ENCODE peak calls at places on chromosome 22, in five cellular contexts. One of them, this sample, is unnamed. For H3K9me3, the result is how much of the 10 kb centered on the place peaks cover.

GRCh38 chr22:45991108-45991507 is 14.1 kb upstream of the WNT7B start:
- DNase-seq in tibial nerve: no peak
- DNase-seq in adrenal gland: no peak
- DNase-seq in stomach: no peak
- DNase-seq in Peyer's patch: no peak
- DNase-seq in this sample: no peak

GRCh38 chr22:23849009-23850006 is 8.4 kb upstream of the SLC2A11 start:
- DNase-seq in tibial nerve: peak
- DNase-seq in adrenal gland: peak
- DNase-seq in stomach: peak
- DNase-seq in Peyer's patch: peak
- DNase-seq in this sample: no peak

GRCh38 chr22:40605676-40606250 is 30.8 kb downstream of the MRTFA start:
- DNase-seq in tibial nerve: no peak
- DNase-seq in adrenal gland: no peak
- DNase-seq in stomach: no peak
- DNase-seq in Peyer's patch: no peak
- DNase-seq in this sample: no peak

GRCh38 chr22:22164541-22165272 is 79.9 kb upstream of the VPREB1 start:
- DNase-seq in tibial nerve: no peak
- DNase-seq in adrenal gland: no peak
- DNase-seq in stomach: no peak
- DNase-seq in Peyer's patch: no peak
- DNase-seq in this sample: no peak

GRCh38 chr22:24592846-24593809 is at the start of gene LRRC75B:
- DNase-seq in tibial nerve: peak
- DNase-seq in adrenal gland: peak
- DNase-seq in stomach: peak
- DNase-seq in Peyer's patch: peak
- DNase-seq in this sample: peak

GRCh38 chr22:42039271-42039670 is 31.3 kb downstream of the NAGA start:
- DNase-seq in tibial nerve: no peak
- DNase-seq in adrenal gland: no peak
- DNase-seq in stomach: no peak
- DNase-seq in Peyer's patch: no peak
- DNase-seq in this sample: no peak

GRCh38 chr22:22245935-22246525 is 1.4 kb downstream of the VPREB1 start:
- DNase-seq in tibial nerve: no peak
- DNase-seq in adrenal gland: no peak
- DNase-seq in stomach: no peak
- DNase-seq in Peyer's patch: no peak
- DNase-seq in this sample: no peak

GRCh38 chr22:46064236-46064965 is 85.9 kb upstream of the PPARA start:
- DNase-seq in tibial nerve: peak
- DNase-seq in adrenal gland: no peak
- DNase-seq in stomach: peak
- DNase-seq in Peyer's patch: peak
- DNase-seq in this sample: no peak

GRCh38 chr22:37627091-37627490 is 12.4 kb upstream of the SH3BP1 start:
- DNase-seq in tibial nerve: no peak
- DNase-seq in adrenal gland: no peak
- DNase-seq in stomach: no peak
- DNase-seq in Peyer's patch: peak
- DNase-seq in this sample: no peak

GRCh38 chr22:26391623-26392022 is 37.4 kb upstream of the ASPHD2 start:
- DNase-seq in tibial nerve: no peak
- DNase-seq in adrenal gland: no peak
- DNase-seq in stomach: no peak
- DNase-seq in Peyer's patch: no peak
- DNase-seq in this sample: no peak

GRCh38 chr22:26389125-26389524 is 39.9 kb upstream of the ASPHD2 start:
- DNase-seq in tibial nerve: no peak
- DNase-seq in adrenal gland: no peak
- DNase-seq in stomach: no peak
- DNase-seq in Peyer's patch: no peak
- DNase-seq in this sample: no peak

GRCh38 chr22:26394787-26395186 is 34.3 kb upstream of the ASPHD2 start:
- DNase-seq in tibial nerve: no peak
- DNase-seq in adrenal gland: no peak
- DNase-seq in stomach: no peak
- DNase-seq in Peyer's patch: no peak
- DNase-seq in this sample: no peak

GRCh38 chr22:26395926-26396325 is 33.1 kb upstream of the ASPHD2 start:
- DNase-seq in tibial nerve: no peak
- DNase-seq in adrenal gland: no peak
- DNase-seq in stomach: no peak
- DNase-seq in Peyer's patch: no peak
- DNase-seq in this sample: no peak

GRCh38 chr22:26393929-26394328 is 35.1 kb upstream of the ASPHD2 start:
- DNase-seq in tibial nerve: no peak
- DNase-seq in adrenal gland: no peak
- DNase-seq in stomach: no peak
- DNase-seq in Peyer's patch: no peak
- DNase-seq in this sample: no peak
- TF ChIP-seq CTCF in tibial nerve: no peak
- TF ChIP-seq CTCF in adrenal gland: no peak
- TF ChIP-seq CTCF in stomach: no peak
- TF ChIP-seq CTCF in Peyer's patch: no peak
- TF ChIP-seq CTCF in this sample: peak

GRCh38 chr22:44545773-44546172 is 47.7 kb upstream of the RTL6 start:
- DNase-seq in tibial nerve: no peak
- DNase-seq in adrenal gland: no peak
- DNase-seq in stomach: no peak
- DNase-seq in Peyer's patch: no peak
- DNase-seq in this sample: no peak

GRCh38 chr22:44543362-44543761 is 45.3 kb upstream of the RTL6 start:
- DNase-seq in tibial nerve: no peak
- DNase-seq in adrenal gland: no peak
- DNase-seq in stomach: no peak
- DNase-seq in Peyer's patch: no peak
- DNase-seq in this sample: no peak

GRCh38 chr22:44546686-44547310 is 48.8 kb upstream of the RTL6 start:
- DNase-seq in tibial nerve: no peak
- DNase-seq in adrenal gland: no peak
- DNase-seq in stomach: no peak
- DNase-seq in Peyer's patch: no peak
- DNase-seq in this sample: no peak

GRCh38 chr22:44543781-44544181 is 45.7 kb upstream of the RTL6 start:
- DNase-seq in tibial nerve: no peak
- DNase-seq in adrenal gland: no peak
- DNase-seq in stomach: no peak
- DNase-seq in Peyer's patch: no peak
- DNase-seq in this sample: no peak

GRCh38 chr22:44544523-44545433 is 46.7 kb upstream of the RTL6 start:
- DNase-seq in tibial nerve: no peak
- DNase-seq in adrenal gland: no peak
- DNase-seq in stomach: no peak
- DNase-seq in Peyer's patch: no peak
- DNase-seq in this sample: no peak
- H3K4me3 ChIP-seq in tibial nerve: no peak
- H3K4me3 ChIP-seq in adrenal gland: no peak
- H3K4me3 ChIP-seq in stomach: no peak
- H3K4me3 ChIP-seq in Peyer's patch: no peak
- H3K4me3 ChIP-seq in this sample: no peak

GRCh38 chr22:47435826-47436225 is 673.4 kb downstream of the TBC1D22A start:
- DNase-seq in tibial nerve: no peak
- DNase-seq in adrenal gland: no peak
- DNase-seq in stomach: no peak
- DNase-seq in Peyer's patch: no peak
- DNase-seq in this sample: no peak

GRCh38 chr22:47433627-47434026 is 671.2 kb downstream of the TBC1D22A start:
- DNase-seq in tibial nerve: no peak
- DNase-seq in adrenal gland: no peak
- DNase-seq in stomach: no peak
- DNase-seq in Peyer's patch: no peak
- DNase-seq in this sample: no peak

GRCh38 chr22:47432683-47433082 is 670.2 kb downstream of the TBC1D22A start:
- DNase-seq in tibial nerve: no peak
- DNase-seq in adrenal gland: no peak
- DNase-seq in stomach: no peak
- DNase-seq in Peyer's patch: no peak
- DNase-seq in this sample: no peak

GRCh38 chr22:47435204-47435487 is 672.7 kb downstream of the TBC1D22A start:
- DNase-seq in tibial nerve: no peak
- DNase-seq in adrenal gland: no peak
- DNase-seq in stomach: no peak
- DNase-seq in Peyer's patch: no peak
- DNase-seq in this sample: no peak

GRCh38 chr22:47434336-47435203 is 672.1 kb downstream of the TBC1D22A start:
- DNase-seq in tibial nerve: no peak
- DNase-seq in adrenal gland: no peak
- DNase-seq in stomach: no peak
- DNase-seq in Peyer's patch: no peak
- DNase-seq in this sample: no peak
- H3K9me3 ChIP-seq in tibial nerve: under half
- H3K9me3 ChIP-seq in adrenal gland: under half
- H3K9me3 ChIP-seq in stomach: under half
- H3K9me3 ChIP-seq in Peyer's patch: under half
- H3K9me3 ChIP-seq in this sample: under half

GRCh38 chr22:17867160-17867785 is 93.0 kb upstream of the BID start:
- DNase-seq in tibial nerve: no peak
- DNase-seq in adrenal gland: no peak
- DNase-seq in stomach: no peak
- DNase-seq in Peyer's patch: peak
- DNase-seq in this sample: no peak
- TF ChIP-seq CTCF in tibial nerve: no peak
- TF ChIP-seq CTCF in adrenal gland: no peak
- TF ChIP-seq CTCF in stomach: no peak
- TF ChIP-seq CTCF in Peyer's patch: peak
- TF ChIP-seq CTCF in this sample: no peak

GRCh38 chr22:49632199-49633009 is 195.3 kb downstream of the BRD1 start:
- DNase-seq in tibial nerve: no peak
- DNase-seq in adrenal gland: peak
- DNase-seq in stomach: peak
- DNase-seq in Peyer's patch: peak
- DNase-seq in this sample: no peak
- H3K4me3 ChIP-seq in tibial nerve: no peak
- H3K4me3 ChIP-seq in adrenal gland: no peak
- H3K4me3 ChIP-seq in stomach: peak
- H3K4me3 ChIP-seq in Peyer's patch: peak
- H3K4me3 ChIP-seq in this sample: peak

DNA sequence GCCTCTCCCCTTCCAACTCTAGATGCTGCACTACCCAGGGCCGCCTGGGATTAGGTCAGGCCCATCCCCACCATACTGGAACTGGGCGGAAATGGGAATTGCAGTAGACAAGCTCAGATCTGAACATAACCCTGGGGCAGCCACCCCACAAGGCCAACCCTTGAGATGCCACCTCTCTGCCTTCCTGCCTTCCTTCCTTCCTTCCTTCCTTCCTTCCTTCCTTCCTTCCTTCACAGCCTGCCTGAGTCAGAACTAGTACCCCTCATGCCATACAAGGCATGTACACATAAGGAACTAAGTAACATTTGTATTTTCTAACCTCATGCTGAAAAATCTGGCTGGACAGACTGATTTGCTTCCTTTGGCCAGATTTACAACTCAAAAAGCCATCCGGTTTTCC is 28.0 kb downstream of the SHISAL1 start:
- DNase-seq in tibial nerve: no peak
- DNase-seq in adrenal gland: no peak
- DNase-seq in stomach: no peak
- DNase-seq in Peyer's patch: no peak
- DNase-seq in this sample: no peak
- H3K9me3 ChIP-seq in tibial nerve: under half
- H3K9me3 ChIP-seq in adrenal gland: under half
- H3K9me3 ChIP-seq in stomach: under half
- H3K9me3 ChIP-seq in Peyer's patch: under half
- H3K9me3 ChIP-seq in this sample: under half

GRCh38 chr22:30219049-30219448 is 27.5 kb downstream of the LIF start:
- DNase-seq in tibial nerve: no peak
- DNase-seq in adrenal gland: no peak
- DNase-seq in stomach: no peak
- DNase-seq in Peyer's patch: no peak
- DNase-seq in this sample: no peak
- TF ChIP-seq CTCF in tibial nerve: no peak
- TF ChIP-seq CTCF in adrenal gland: no peak
- TF ChIP-seq CTCF in stomach: no peak
- TF ChIP-seq CTCF in Peyer's patch: no peak
- TF ChIP-seq CTCF in this sample: peak

GRCh38 chr22:48247829-48248228 is 1485.4 kb downstream of the TBC1D22A start:
- DNase-seq in tibial nerve: no peak
- DNase-seq in adrenal gland: no peak
- DNase-seq in stomach: no peak
- DNase-seq in Peyer's patch: no peak
- DNase-seq in this sample: no peak
- H3K4me3 ChIP-seq in tibial nerve: no peak
- H3K4me3 ChIP-seq in adrenal gland: no peak
- H3K4me3 ChIP-seq in stomach: no peak
- H3K4me3 ChIP-seq in Peyer's patch: no peak
- H3K4me3 ChIP-seq in this sample: no peak

DNA sequence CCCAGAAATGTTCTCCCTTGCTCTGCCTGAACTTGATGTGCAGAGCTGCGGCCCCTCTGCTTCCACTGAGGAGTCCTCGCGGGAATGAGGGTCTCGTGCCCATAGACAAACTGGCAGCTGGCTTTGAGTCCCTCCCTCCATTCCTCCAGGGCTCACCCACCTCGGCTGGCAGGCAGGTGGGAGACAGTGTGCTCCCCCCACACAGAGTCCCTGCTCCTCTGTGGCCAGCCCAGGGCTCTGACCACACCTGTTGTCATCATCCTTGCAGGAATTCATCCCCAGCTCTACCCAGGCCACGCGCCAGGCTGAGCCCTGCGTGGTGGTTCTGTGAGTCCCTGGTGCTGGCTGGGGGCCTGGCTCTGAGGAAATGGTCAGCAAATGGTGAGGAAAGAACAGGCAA is 521.9 kb downstream of the TBC1D22A start:
- DNase-seq in tibial nerve: no peak
- DNase-seq in adrenal gland: no peak
- DNase-seq in stomach: no peak
- DNase-seq in Peyer's patch: peak
- DNase-seq in this sample: no peak
- H3K9me3 ChIP-seq in tibial nerve: under half
- H3K9me3 ChIP-seq in adrenal gland: under half
- H3K9me3 ChIP-seq in stomach: under half
- H3K9me3 ChIP-seq in Peyer's patch: under half
- H3K9me3 ChIP-seq in this sample: under half

GRCh38 chr22:39287076-39287743 is 32.2 kb downstream of the RPL3 start:
- DNase-seq in tibial nerve: no peak
- DNase-seq in adrenal gland: no peak
- DNase-seq in stomach: no peak
- DNase-seq in Peyer's patch: no peak
- DNase-seq in this sample: no peak
- TF ChIP-seq CTCF in tibial nerve: no peak
- TF ChIP-seq CTCF in adrenal gland: no peak
- TF ChIP-seq CTCF in stomach: no peak
- TF ChIP-seq CTCF in Peyer's patch: no peak
- TF ChIP-seq CTCF in this sample: no peak